ENCODE peak calls at places on chromosomes 4 and X, in five cellular contexts. P is HepG2, Q is upper lobe of left lung, O is GM12878, S is K562. A is an unnamed sample.

GRCh38 chrX:107480272-107480671 is 30.8 kb downstream of the FRMPD3 start:
- ATAC-seq in Q (no peak), P (no peak), S (no peak), O (no peak), A (no peak)

GRCh38 chr4:28436191-28437080 is 1575.8 kb downstream of the STIM2 start:
- ATAC-seq in Q (no peak), P (no peak), S (no peak), O (no peak), A (no peak)

GRCh38 chrX:4570141-4570540 is 856.7 kb upstream of the PRKX start:
- ATAC-seq in O (no peak), P (no peak), Q (no peak), S (no peak), A (no peak)

GRCh38 chr4:78528327-78528726 is 23.2 kb upstream of the ANXA3 start:
- ATAC-seq in P (no peak), S (no peak), O (no peak), Q (no peak), A (no peak)

GRCh38 chrX:70025464-70025863 is 24.3 kb downstream of the AWAT2 start:
- ATAC-seq in P (no peak), Q (no peak), S (no peak), O (no peak), A (no peak)

GRCh38 chr4:174714393-174715211 is 114.4 kb downstream of the GLRA3 start:
- ATAC-seq in P (peak; percentile 86), Q (no peak), S (peak; percentile 95), O (peak; percentile 90), A (no peak)

GRCh38 chr4:76562851-76563803 is 128.1 kb downstream of the SHROOM3 start:
- ATAC-seq in P (peak; percentile 58), O (no peak), S (no peak), Q (no peak), A (no peak)

GRCh38 chrX:124747295-124747694 is 400.9 kb downstream of the SH2D1A start:
- ATAC-seq in Q (no peak), O (no peak), S (no peak), P (no peak), A (no peak)

GRCh38 chr4:69563424-69563823 is 67.7 kb upstream of the UGT2B4 start:
- ATAC-seq in P (no peak), Q (no peak), O (no peak), S (no peak), A (no peak)

GRCh38 chr4:100566396-100566795 is 48.6 kb upstream of the EMCN start:
- ATAC-seq in Q (no peak), O (peak; percentile 34), S (no peak), P (no peak), A (no peak)

GRCh38 chrX:42823443-42823842 is 45.5 kb upstream of the PPP1R2C start:
- ATAC-seq in S (no peak), O (peak; percentile 79), Q (no peak), P (no peak), A (no peak)

GRCh38 chr4:159430896-159431295 is 328.0 kb downstream of the RAPGEF2 start:
- ATAC-seq in Q (no peak), P (no peak), O (no peak), S (no peak), A (no peak)

GRCh38 chr4:102524691-102525090 is 23.5 kb downstream of the NFKB1 start:
- ATAC-seq in O (no peak), P (no peak), S (peak; percentile 24), Q (no peak), A (no peak)

GRCh38 chr4:155040031-155040430 is 168.4 kb upstream of the NPY2R start:
- ATAC-seq in P (no peak), O (no peak), Q (no peak), S (no peak), A (no peak)

GRCh38 chr4:117691572-117692351 is 342.5 kb upstream of the NDST3 start:
- ATAC-seq in P (no peak), O (no peak), S (no peak), Q (peak; percentile 22), A (no peak)

GRCh38 chr4:26611879-26612278 is 28.0 kb downstream of the TBC1D19 start:
- ATAC-seq in S (no peak), Q (no peak), P (no peak), O (no peak), A (no peak)

DNA sequence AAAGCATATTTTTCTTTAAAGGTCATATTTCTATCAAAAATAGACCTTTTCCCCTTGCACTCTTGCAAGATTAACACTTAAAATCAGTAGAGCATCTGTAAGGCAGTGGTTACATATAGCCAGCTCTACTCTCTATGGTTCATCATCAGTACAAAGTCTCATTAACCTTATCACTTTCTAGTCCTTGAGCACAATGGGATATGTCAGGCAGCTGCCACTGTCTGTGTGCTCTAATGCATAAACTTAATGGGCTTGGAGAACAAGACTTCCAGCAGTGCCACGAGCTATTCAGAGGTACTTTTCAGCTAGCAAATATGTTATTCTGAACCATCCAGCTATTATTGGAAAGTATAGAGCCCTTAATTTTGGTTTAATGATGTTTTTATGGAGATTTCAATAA is 393.7 kb downstream of the GASK1B start:
- ATAC-seq in S (no peak), Q (no peak), O (no peak), P (peak; percentile 80), A (no peak)
- TF ChIP-seq EP300 in S (no peak), Q (no peak), O (no peak), P (no peak), A (no peak)

GRCh38 chrX:24169211-24169610 is 19.7 kb downstream of the ZFX start:
- ATAC-seq in S (peak; percentile 25), Q (no peak), O (peak; percentile 88), P (no peak), A (peak; percentile 31)

GRCh38 chrX:24166078-24166477 is 16.5 kb downstream of the ZFX start:
- ATAC-seq in S (no peak), O (no peak), Q (no peak), P (no peak), A (no peak)

GRCh38 chrX:24168807-24169206 is 19.3 kb downstream of the ZFX start:
- ATAC-seq in Q (no peak), S (peak; percentile 58), P (no peak), O (peak; percentile 83), A (no peak)

GRCh38 chrX:24173115-24173847 is 23.8 kb downstream of the ZFX start:
- ATAC-seq in Q (no peak), P (no peak), O (no peak), S (no peak), A (no peak)

DNA sequence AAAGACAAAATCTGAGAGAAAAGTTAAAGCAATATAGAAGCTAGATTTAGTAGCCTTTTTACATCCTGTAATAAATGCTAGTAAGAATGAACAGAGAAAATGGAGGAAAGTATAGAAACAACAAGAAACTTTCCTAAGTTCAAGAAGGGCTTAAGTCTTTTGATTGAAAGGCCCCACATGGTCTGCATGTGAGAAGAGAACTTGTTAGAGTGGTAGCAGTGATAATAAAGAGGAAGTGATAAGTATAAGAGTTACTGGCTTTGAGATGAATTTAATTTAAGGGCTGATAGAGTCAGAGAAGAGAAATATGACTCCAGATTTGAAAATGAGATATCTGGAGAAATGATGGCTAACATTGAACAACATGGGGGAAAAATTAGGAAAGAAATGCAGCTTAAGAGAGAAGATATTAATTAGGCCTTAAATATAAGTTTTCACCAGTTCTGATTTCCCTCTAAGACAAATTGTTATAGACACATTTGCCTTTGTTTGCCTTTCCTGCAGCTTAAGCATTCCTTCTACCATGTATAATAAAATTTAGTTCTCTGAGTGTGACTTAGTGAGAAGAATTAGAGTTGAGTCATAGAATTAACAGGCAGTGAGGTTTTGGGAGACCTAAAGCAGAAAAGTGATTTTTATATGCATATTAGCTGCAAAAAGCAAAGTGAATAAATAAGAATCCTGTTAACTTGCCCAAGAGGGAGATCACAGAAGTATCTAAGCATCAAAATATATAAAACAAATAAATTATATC is 18.4 kb downstream of the ZFX start:
- ATAC-seq in P (no peak), Q (no peak), O (peak; percentile 68), S (peak; percentile 48), A (no peak)
- H3K36me3 ChIP-seq in P (no peaks in the 10 kb centered on the region), Q (peaks cover 9% of the 10 kb centered on the region), O (no peaks in the 10 kb centered on the region), S (peaks cover 32% of the 10 kb centered on the region), A (peaks cover under 1% of the 10 kb centered on the region)

GRCh38 chr4:81471361-81472248 is at the start of gene RASGEF1B:
- ATAC-seq in Q (peak; percentile 94), O (peak; percentile 98), P (peak; percentile 97), S (peak; percentile 99), A (peak; percentile 98)

GRCh38 chr4:81468685-81469084 is 3.0 kb downstream of the RASGEF1B start:
- ATAC-seq in S (no peak), O (no peak), P (no peak), Q (no peak), A (no peak)

GRCh38 chr4:81469774-81470455 is 1.8 kb downstream of the RASGEF1B start:
- ATAC-seq in S (no peak), P (no peak), O (no peak), Q (no peak), A (no peak)

GRCh38 chr4:81472249-81473085 is 760 bp upstream of the RASGEF1B start:
- ATAC-seq in Q (peak; percentile 64), S (peak; percentile 37), O (peak; percentile 75), P (peak; percentile 77), A (peak; percentile 32)

DNA sequence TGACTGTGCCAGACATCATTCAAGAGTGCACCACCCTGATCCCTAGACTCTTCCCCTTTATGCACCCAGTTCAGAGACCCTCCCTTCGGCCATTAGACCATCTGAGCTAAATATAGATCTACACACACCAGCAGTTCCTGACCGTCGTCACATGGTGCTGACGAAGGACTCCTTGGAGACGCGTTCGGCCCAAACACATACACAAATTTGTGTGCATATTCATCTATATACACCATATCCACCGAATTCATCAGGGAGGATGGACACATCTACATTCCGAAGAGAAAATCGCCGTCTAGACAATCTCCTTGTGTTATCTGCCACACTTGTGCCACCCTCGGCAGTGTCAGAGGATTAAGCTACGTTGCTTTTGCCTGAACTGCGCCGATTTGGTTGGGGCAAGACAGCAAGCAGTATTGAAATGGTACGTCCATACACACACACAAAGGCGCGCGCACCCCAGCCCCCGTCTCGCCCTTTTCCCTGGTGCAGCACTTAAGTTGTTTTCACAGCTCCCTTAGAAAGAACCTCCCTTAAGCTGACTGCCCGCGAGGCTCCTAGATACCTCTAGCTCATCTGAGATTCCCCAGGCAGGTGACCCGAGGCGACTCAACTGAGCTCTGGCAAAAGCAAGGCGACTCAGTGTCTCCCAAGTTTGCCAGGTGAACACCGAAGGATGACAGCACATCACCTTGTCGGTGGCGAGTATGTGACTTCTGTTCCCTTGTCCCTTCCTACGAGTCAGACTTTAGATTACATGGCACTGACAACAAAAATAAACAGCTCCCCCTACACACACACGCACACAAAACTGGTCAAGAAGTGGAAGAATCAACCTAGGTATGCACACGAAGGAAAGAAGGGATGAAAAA is 1.0 kb downstream of the RASGEF1B start:
- ATAC-seq in O (no peak), Q (peak; percentile 78), S (no peak), P (no peak), A (no peak)
- TF ChIP-seq POLR2A in O (no peak), Q (peak; percentile 66), S (no peak), P (no peak), A (peak; percentile 13)

DNA sequence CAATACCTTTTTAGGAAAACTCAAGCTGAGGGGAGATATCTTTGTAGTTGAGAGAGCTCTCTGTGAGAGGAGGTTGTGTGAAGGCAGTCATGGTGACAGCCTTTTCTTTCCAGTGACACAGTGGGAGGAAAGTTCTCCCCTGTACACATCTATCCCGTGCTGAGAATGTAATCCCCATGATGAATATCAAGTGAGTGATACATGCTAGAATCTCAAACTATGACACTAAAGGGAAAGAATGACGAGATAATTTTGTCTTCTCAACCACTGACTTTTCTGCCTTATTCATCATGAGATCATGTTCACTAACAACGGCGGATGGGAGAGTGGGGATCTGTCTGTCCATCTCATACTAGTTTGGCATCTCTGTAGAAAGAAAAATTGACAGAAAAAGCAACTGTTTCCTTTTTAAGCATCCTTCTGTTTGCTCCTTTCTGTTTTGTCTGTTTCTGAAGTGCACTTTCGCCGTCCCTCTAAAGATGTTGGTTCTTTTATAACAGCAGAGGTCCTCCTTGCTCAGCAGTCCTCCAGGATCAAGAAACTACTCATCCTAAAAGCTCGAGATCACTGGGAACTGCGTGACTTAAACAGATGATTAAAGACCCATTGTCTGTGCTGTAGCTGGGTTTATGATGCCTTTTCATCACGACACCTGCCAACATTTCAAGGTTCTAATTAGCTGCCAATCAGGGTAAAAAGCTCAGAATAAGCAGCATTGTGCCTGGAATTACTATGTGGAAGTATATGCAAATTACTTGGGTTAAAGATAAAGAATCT is 137.6 kb downstream of the DCK start:
- ATAC-seq in Q (no peak), P (no peak), O (no peak), S (no peak), A (no peak)
- TF ChIP-seq EP300 in Q (no peak), P (no peak), O (no peak), S (no peak), A (no peak)